ENCODE peak calls at places on chromosomes 1 and 21, in four cellular contexts. C is fibroblast of lung, G is IMR-90, I is GM23338. X is an unnamed sample. For H4K20me1, the result is how much of the 10 kb centered on the place peaks cover.

GRCh38 chr1:37995773-37996379 is 6.1 kb upstream of the SF3A3 start:
- DNase-seq in C (peak), G (peak), I (peak), X (peak)

GRCh38 chr21:16046625-16047340 is 317.0 kb downstream of the USP25 start:
- DNase-seq in C (peak), G (peak), I (no peak), X (peak)

GRCh38 chr21:15309022-15309590 is 244.3 kb upstream of the NRIP1 start:
- DNase-seq in C (peak), G (no peak), I (no peak), X (peak)

GRCh38 chr21:44711327-44712202 is at the start of gene TSPEAR:
- DNase-seq in C (no peak), G (no peak), I (peak), X (no peak)

GRCh38 chr1:83028467-83028866 is 970.5 kb downstream of the TTLL7 start:
- DNase-seq in C (no peak), G (no peak), I (no peak), X (no peak)

GRCh38 chr1:154433161-154433681 is 28.1 kb downstream of the IL6R start:
- DNase-seq in C (no peak), G (no peak), I (no peak), X (no peak)

GRCh38 chr1:95924684-95925083 is 690.7 kb downstream of the RWDD3 start:
- DNase-seq in C (no peak), G (no peak), I (no peak), X (no peak)

GRCh38 chr1:171654705-171655214 is 2.3 kb upstream of the MYOC start:
- DNase-seq in C (no peak), G (no peak), I (no peak), X (no peak)

GRCh38 chr1:154241703-154242352 is 21.1 kb downstream of the UBAP2L start:
- DNase-seq in C (no peak), G (no peak), I (no peak), X (no peak)

GRCh38 chr21:45494851-45495680 is 47.2 kb downstream of the SLC19A1 start:
- DNase-seq in C (no peak), G (no peak), I (no peak), X (no peak)

GRCh38 chr1:36034692-36035091 is 49.2 kb upstream of the TEKT2 start:
- DNase-seq in C (peak), G (peak), I (no peak), X (peak)

GRCh38 chr1:40703316-40703715 is 11.8 kb downstream of the NFYC start:
- DNase-seq in C (peak), G (peak), I (no peak), X (peak)

GRCh38 chr21:44737706-44738354 is 26.5 kb upstream of the TSPEAR start:
- DNase-seq in C (peak), G (peak), I (peak), X (peak)

GRCh38 chr1:197908695-197909336 is 6.4 kb downstream of the C1orf53 start:
- DNase-seq in C (no peak), G (no peak), I (peak), X (no peak)

GRCh38 chr1:147084273-147085096 is 87.8 kb downstream of the PRKAB2 start:
- DNase-seq in C (peak), G (peak), I (peak), X (peak)

GRCh38 chr1:1080122-1080753 is 6.1 kb upstream of the RNF223 start:
- DNase-seq in C (peak), G (peak), I (peak), X (no peak)

GRCh38 chr1:104648269-104648691 is 898.6 kb downstream of the AMY1C start:
- DNase-seq in C (no peak), G (no peak), I (peak), X (no peak)

GRCh38 chr1:66412689-66413088 is 121.3 kb upstream of the SGIP1 start:
- DNase-seq in C (no peak), G (peak), I (no peak), X (no peak)

GRCh38 chr1:26354972-26355371 is 1.0 kb upstream of the CRYBG2 start:
- DNase-seq in C (no peak), G (no peak), I (no peak), X (no peak)

GRCh38 chr1:223079498-223079897 is 63.5 kb downstream of the TLR5 start:
- DNase-seq in C (no peak), G (no peak), I (no peak), X (no peak)

GRCh38 chr1:205951746-205952145 is 8.5 kb upstream of the SLC26A9 start:
- DNase-seq in C (no peak), G (no peak), I (no peak), X (no peak)

GRCh38 chr1:154884868-154885706 is 15.0 kb upstream of the KCNN3 start:
- DNase-seq in C (no peak), G (no peak), I (no peak), X (no peak)

GRCh38 chr21:41147096-41147978 is 20.6 kb upstream of the BACE2 start:
- DNase-seq in C (no peak), G (no peak), I (no peak), X (no peak)

GRCh38 chr1:169943963-169944526 is 50.3 kb upstream of the SCYL3 start:
- DNase-seq in C (no peak), G (no peak), I (no peak), X (no peak)

GRCh38 chr1:160163612-160164011 is 12.2 kb downstream of the ATP1A4 start:
- DNase-seq in C (no peak), G (no peak), I (no peak), X (no peak)

GRCh38 chr1:40612345-40612831 is 53.1 kb downstream of the RIMS3 start:
- DNase-seq in C (peak), G (peak), I (peak), X (peak)

GRCh38 chr1:47682786-47683350 is 245.0 kb downstream of the FOXD2 start:
- DNase-seq in C (no peak), G (no peak), I (no peak), X (no peak)

GRCh38 chr1:151820940-151821339 is 10.7 kb downstream of the RORC start:
- DNase-seq in C (no peak), G (no peak), I (no peak), X (no peak)

GRCh38 chr21:35651166-35651565 is 409.2 kb downstream of the SETD4 start:
- DNase-seq in C (no peak), G (no peak), I (no peak), X (no peak)

GRCh38 chr1:60037669-60038068 is 35.9 kb downstream of the C1orf87 start:
- DNase-seq in C (no peak), G (no peak), I (no peak), X (no peak)

GRCh38 chr1:52028328-52028727 is 5.3 kb downstream of the KTI12 start:
- DNase-seq in C (no peak), G (no peak), I (no peak), X (no peak)

GRCh38 chr1:93625582-93626327 is 55.9 kb downstream of the BCAR3 start:
- DNase-seq in C (peak), G (peak), I (no peak), X (peak)

GRCh38 chr1:18280956-18281355 is 173.4 kb downstream of the IGSF21 start:
- DNase-seq in C (no peak), G (no peak), I (no peak), X (no peak)
- H2AFZ ChIP-seq in C (no peak), G (no peak), I (no peak), X (no peak)

DNA sequence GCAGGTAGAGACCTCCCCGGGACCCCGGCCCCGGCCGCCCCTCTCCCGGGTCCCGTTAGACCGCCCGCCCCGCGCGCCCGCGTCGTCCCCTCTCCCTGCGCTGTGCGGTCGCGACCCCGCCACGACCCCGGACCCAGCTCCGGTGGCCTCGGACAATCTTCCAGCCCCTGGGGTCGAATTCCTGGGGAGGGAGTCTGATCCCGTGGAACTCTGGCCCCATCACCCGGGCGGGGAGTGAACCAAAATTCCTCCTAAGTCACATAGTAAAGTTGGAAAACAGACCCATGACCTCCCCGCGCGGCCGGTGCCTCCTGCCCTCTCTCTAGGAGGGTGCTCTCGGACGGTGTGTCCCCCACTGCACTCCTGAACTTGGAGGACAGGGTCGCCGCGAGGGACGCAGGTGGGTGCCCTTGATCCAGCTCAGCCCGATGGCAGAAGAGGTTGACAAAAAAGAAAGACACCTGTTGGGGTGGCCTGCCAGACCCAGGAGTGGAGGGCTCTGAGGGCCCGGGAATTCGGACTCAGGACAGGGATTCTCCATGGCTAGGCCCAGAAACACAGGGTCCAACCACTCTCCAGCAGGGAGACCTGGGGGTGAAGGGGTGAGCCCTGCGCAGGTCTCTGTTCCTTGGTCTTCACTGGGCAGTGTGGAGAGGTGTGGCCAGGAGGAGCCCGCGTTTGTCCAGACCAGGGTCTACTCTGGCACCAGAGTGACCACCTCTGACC is 451 bp downstream of the ADAMTSL4 start:
- DNase-seq in C (no peak), G (no peak), I (peak), X (no peak)
- TF ChIP-seq CTCF in C (no peak), G (peak), I (no peak), X (no peak)

GRCh38 chr1:39117985-39118384 is 86.5 kb upstream of the MACF1 start:
- DNase-seq in C (no peak), G (no peak), I (no peak), X (no peak)
- H4K20me1 ChIP-seq in C (under half), G (half or more), I (half or more), X (half or more)

DNA sequence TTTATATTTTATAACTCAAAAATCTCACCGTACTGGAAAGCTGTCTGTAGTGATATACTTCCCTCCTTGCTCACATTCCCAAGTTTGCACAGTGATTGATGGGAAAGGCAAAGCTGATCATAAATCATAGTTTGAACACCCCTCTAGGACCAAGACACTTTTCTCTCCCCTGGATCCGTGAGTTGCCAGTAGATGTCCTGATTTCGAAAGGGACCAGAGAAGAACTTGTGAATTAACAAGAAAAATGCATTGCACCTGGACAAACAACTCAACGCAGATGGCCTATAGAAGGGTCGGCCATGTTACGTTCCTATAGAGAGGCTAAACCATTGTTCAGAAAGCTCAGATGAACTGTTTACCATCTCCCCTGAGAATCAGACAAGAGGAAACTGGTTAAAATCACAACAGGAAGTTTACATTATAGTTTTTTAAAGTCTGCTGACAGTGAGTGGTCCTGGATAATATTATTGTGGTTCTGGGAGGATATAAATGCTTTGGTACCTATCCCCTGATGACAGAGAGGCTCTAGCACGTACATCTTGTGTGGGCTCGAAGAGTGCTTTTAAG is 124.0 kb upstream of the SLC45A1 start:
- DNase-seq in C (no peak), G (no peak), I (no peak), X (no peak)
- H2AFZ ChIP-seq in C (no peak), G (no peak), I (peak), X (no peak)

DNA sequence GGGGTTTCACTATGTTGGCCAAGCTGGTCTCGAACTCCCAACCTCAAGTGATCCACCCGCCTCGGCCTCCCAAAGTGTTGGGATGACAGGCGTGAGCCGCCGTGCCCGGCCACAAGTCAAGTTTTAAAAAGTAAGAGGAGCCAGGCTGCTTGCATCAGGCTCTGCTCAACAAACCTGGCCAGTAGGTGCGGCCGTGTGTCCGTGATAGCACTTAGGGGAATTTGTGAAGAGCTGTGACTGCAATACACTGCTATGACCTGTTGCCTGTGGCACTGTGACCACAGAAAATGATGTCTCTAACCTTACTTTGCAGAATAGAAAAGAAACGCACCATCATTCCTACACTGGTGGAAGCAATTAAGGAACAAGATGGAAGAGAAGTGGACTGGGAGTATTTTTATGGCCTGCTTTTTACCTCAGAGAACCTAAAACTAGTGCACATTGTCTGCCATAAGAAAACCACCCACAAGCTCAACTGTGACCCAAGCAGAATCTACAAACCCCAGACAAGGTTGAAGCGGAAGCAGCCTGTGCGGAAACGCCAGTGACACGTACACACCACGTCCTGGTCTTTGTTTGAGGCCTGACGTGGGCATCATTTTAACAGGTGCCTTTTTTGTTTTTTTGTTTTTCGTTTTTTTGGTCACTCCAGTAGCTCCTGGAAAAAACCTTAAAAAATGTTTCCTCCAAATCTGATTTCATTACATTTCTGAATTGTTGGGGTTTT is 16.7 kb downstream of the C1orf174 start:
- DNase-seq in C (no peak), G (no peak), I (no peak), X (no peak)
- TF ChIP-seq CTCF in C (no peak), G (no peak), I (no peak), X (no peak)

X was measured in astrocyte.